ENCODE peak calls at places on chromosome 13, in eight cellular contexts. O is LNCaP clone FGC, M is upper lobe of right lung, Z is fibroblast of lung, L is astrocyte of the spinal cord, W is right lobe of liver, D is brain microvascular endothelial cell, N is bronchial epithelial cell. B is an unnamed sample.

GRCh38 chr13:47327856-47328255 is 431.0 kb upstream of the HTR2A start:
- DNase-seq in D (no peak), O (no peak), Z (peak; percentile 73), W (no peak), N (no peak), M (no peak), L (no peak), B (no peak)

GRCh38 chr13:75195479-75196111 is 286.4 kb downstream of the TBC1D4 start:
- DNase-seq in D (peak; percentile 50), N (no peak), O (no peak), M (no peak), W (no peak), Z (no peak), L (peak; percentile 62), B (no peak)

GRCh38 chr13:44818016-44818415 is 171.3 kb downstream of the NUFIP1 start:
- DNase-seq in D (no peak), N (no peak), L (no peak), O (no peak), W (no peak), Z (no peak), M (no peak), B (no peak)

GRCh38 chr13:43983373-43983772 is 103.7 kb downstream of the LACC1 start:
- DNase-seq in L (no peak), N (peak; percentile 36), O (no peak), M (no peak), W (no peak), D (no peak), Z (peak; percentile 17), B (no peak)

GRCh38 chr13:78993792-78994191 is 334.8 kb upstream of the OBI1 start:
- DNase-seq in D (no peak), N (no peak), Z (no peak), W (no peak), O (no peak), M (no peak), L (no peak), B (no peak)

GRCh38 chr13:66933994-66934393 is 296.1 kb downstream of the PCDH9 start:
- DNase-seq in N (peak; percentile 99), O (no peak), L (peak; percentile 84), Z (peak; percentile 96), W (no peak), D (peak; percentile 86), M (no peak), B (no peak)

GRCh38 chr13:26029581-26030136 is 22.2 kb downstream of the SHISA2 start:
- DNase-seq in W (no peak), D (no peak), Z (no peak), O (no peak), N (no peak), M (no peak), L (no peak), B (peak; percentile 27)

GRCh38 chr13:52695856-52696255 is 43.2 kb downstream of the SUGT1 start:
- DNase-seq in Z (peak; percentile 42), L (peak; percentile 18), D (peak; percentile 27), M (no peak), W (no peak), O (no peak), N (peak; percentile 83), B (no peak)

GRCh38 chr13:99384468-99384867 is 77.3 kb upstream of the GPR183 start:
- DNase-seq in Z (no peak), N (no peak), O (no peak), L (no peak), D (no peak), W (no peak), M (no peak), B (peak; percentile 67)

GRCh38 chr13:110886475-110887241 is 28.2 kb downstream of the ANKRD10 start:
- DNase-seq in O (no peak), W (no peak), Z (no peak), M (no peak), N (no peak), L (no peak), D (no peak), B (no peak)

GRCh38 chr13:108220042-108220441 is 1.9 kb downstream of the ABHD13 start:
- DNase-seq in N (peak; percentile 93), O (peak; percentile 27), W (no peak), M (no peak), D (no peak), Z (no peak), L (no peak), B (no peak)

GRCh38 chr13:37263881-37264280 is 158.4 kb upstream of the CSNK1A1L start:
- DNase-seq in N (no peak), D (no peak), L (no peak), W (no peak), Z (no peak), O (no peak), M (no peak), B (no peak)

GRCh38 chr13:23378009-23378632 is 55.4 kb downstream of the SACS start:
- DNase-seq in N (peak; percentile 89), D (peak; percentile 89), W (no peak), O (no peak), Z (peak; percentile 99), L (peak; percentile 98), M (no peak), B (no peak)

GRCh38 chr13:49098771-49099512 is 121.2 kb upstream of the MLNR start:
- DNase-seq in D (no peak), M (no peak), Z (peak; percentile 40), L (peak; percentile 23), O (no peak), N (peak; percentile 43), W (no peak), B (no peak)
- TF ChIP-seq CTCF in D (peak; percentile 59), M (peak; percentile 54), Z (no peak), L (peak; percentile 39), O (peak; percentile 82), N (peak; percentile 13), W (peak; percentile 64), B (peak; percentile 50)

DNA sequence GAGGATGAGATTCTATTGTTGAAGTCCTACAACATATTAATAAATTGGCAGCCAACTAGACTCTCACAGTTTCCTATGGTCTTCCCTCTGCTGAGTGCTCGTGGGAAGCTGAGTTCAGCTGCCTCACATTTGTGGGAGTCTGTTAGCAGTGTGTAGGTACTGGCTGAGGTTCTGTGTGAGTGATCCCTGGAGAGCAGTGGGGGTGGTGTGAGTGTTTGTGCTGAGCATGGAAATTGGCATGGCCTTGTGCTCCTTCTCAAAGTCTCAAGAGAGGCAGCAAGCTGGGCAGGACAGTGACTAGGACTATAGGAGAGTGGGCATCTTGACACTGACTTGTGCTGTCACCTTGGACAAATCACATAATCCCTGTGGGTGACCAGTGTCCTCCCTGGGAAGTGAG is 298.3 kb downstream of the MTUS2 start:
- DNase-seq in Z (no peak), N (no peak), L (no peak), D (no peak), W (no peak), M (no peak), O (no peak), B (no peak)
- TF ChIP-seq CTCF in Z (no peak), N (no peak), L (no peak), D (no peak), W (no peak), M (no peak), O (no peak), B (no peak)

DNA sequence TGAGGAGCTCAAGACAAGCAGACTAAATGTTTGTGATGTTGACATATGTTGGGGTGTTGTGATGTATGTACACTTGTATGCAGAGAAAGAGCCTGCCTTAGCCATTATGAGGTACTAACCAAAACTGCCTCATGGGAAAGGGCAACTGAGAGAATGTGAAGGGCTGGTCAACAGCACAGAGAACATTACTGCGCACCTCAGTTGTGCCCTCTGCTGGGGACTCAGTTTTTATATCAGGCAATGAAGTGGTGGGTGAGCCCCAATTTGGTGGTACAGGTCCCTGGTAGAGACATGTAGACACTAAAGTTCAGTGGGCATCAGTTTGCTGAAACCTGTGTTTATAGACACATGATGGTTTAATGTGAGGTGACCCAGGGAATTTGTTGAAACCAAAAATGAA is 286.9 kb downstream of the DCT start:
- DNase-seq in L (peak; percentile 16), N (peak; percentile 3), D (peak; percentile 34), Z (no peak), M (no peak), O (no peak), W (peak; percentile 12), B (no peak)
- TF ChIP-seq CTCF in L (peak; percentile 52), N (peak; percentile 31), D (peak; percentile 71), Z (peak; percentile 35), M (peak; percentile 44), O (peak; percentile 50), W (peak; percentile 39), B (peak; percentile 46)

DNA sequence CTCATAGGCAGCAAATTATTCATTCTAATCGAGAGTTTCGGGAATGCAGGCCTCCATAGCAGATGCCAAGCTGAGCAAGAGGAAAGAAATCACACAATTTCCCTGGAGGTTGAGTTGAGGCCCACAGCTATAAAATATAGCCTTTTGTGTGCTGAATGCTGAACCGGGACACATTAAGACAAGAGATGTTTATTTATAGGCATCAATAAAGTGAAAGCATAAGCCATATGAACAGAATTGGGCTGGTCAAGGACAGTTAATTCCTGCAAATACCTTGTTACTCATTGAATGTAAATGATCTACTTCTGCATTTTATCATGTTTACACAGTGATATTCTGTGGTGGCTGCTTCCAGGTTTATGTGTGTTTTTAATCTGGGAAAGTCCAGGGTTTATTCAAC is 461.7 kb downstream of the KLF12 start:
- DNase-seq in M (no peak), N (peak; percentile 64), L (peak; percentile 5), D (no peak), O (peak; percentile 37), W (no peak), Z (peak; percentile 39), B (no peak)
- TF ChIP-seq CTCF in M (no peak), N (no peak), L (no peak), D (no peak), O (no peak), W (no peak), Z (no peak), B (no peak)

GRCh38 chr13:51044023-51044665 is 66.9 kb downstream of the C13orf42 start:
- DNase-seq in Z (no peak), N (no peak), L (no peak), O (no peak), M (no peak), D (no peak), W (no peak), B (peak; percentile 74)
- TF ChIP-seq CTCF in Z (no peak), N (no peak), L (no peak), O (peak; percentile 40), M (no peak), D (no peak), W (no peak), B (no peak)

DNA sequence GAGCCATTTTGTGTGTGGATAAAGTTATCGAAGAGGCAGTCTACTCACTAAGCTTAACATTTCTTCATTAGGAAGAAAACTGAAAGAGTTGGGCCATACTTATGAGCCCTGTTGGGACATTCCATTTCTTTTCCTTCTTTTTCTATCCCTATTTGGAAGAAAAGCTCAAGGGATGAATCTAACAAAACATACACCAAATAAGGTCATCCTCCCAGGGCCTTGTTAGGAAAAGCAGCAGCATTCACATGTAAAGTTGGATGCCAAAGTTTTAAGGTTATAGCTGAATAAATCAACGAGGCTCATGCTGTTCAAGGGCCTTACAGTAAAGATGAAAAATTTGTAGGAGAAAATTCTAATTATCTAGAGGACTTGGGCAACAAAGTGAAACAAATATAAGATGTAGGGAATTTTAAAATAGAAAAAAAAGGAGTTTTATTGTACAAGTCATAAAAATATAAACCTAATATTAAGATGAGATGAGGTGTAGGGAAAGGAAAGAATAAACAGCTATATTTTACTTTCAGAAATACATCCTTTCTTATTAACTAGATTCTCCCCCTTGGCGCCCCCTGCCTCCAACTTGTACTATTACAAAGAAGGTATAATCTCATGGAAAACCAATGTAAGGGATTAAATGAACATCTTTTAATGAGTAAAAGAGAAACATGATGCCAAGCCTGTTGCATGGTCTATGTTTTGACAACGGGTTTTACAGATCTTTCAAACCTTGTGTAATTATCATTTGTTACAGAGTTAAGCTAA is 160.4 kb downstream of the PCDH20 start:
- DNase-seq in Z (peak; percentile 11), M (no peak), O (no peak), L (peak; percentile 8), D (no peak), W (no peak), N (peak; percentile 10), B (no peak)
- TF ChIP-seq CTCF in Z (no peak), M (no peak), O (peak; percentile 12), L (peak; percentile 39), D (peak; percentile 43), W (no peak), N (no peak), B (peak; percentile 43)

B was measured in osteocyte.